ENCODE peak calls at places on chromosome 21, in ten cellular contexts. X, R, L, M, W, E, Y, K, S and D are unnamed samples.

GRCh38 chr21:32538147-32538792 is 47.1 kb downstream of the TCP10L start:
- DNase-seq in X (no peak), R (no peak), L (no peak), M (no peak), W (no peak), E (no peak), Y (no peak), K (no peak), S (no peak), D (peak; percentile 14)

GRCh38 chr21:39314155-39315027 is 959 bp upstream of the BRWD1 start:
- DNase-seq in X (peak; percentile 63), R (peak; percentile 31), L (peak; percentile 66), M (peak; percentile 58), W (peak; percentile 73), E (peak; percentile 50), Y (peak; percentile 59), K (peak; percentile 39), S (no peak), D (peak; percentile 71)

GRCh38 chr21:41316641-41317392 is at the start of gene FAM3B:
- DNase-seq in X (no peak), R (no peak), L (no peak), M (peak; percentile 55), W (peak; percentile 69), E (peak; percentile 47), Y (no peak), K (no peak), S (no peak), D (no peak)

GRCh38 chr21:32307706-32308105 is 9.1 kb downstream of the MRAP start:
- DNase-seq in X (peak; percentile 8), R (no peak), L (no peak), M (no peak), W (no peak), E (no peak), Y (no peak), K (no peak), S (no peak), D (no peak)

GRCh38 chr21:42833859-42834729 is 45.2 kb downstream of the WDR4 start:
- DNase-seq in X (peak; percentile 14), R (no peak), L (no peak), M (no peak), W (no peak), E (no peak), Y (no peak), K (no peak), S (no peak), D (no peak)

GRCh38 chr21:25639167-25639921 is at the start of gene JAM2:
- DNase-seq in X (peak; percentile 21), R (peak; percentile 39), L (peak; percentile 64), M (peak; percentile 48), W (peak; percentile 52), E (peak; percentile 33), Y (peak; percentile 79), K (peak; percentile 27), S (no peak), D (peak; percentile 29)

GRCh38 chr21:43913928-43914327 is 48.9 kb downstream of the AGPAT3 start:
- DNase-seq in X (no peak), R (no peak), L (no peak), M (no peak), W (no peak), E (no peak), Y (no peak), K (no peak), S (no peak), D (no peak)

GRCh38 chr21:42009018-42009830 is 936 bp downstream of the ZBTB21 start:
- DNase-seq in X (peak; percentile 56), R (peak; percentile 33), L (peak; percentile 76), M (peak; percentile 71), W (peak; percentile 80), E (peak; percentile 71), Y (peak; percentile 62), K (peak; percentile 12), S (no peak), D (peak; percentile 28)

GRCh38 chr21:41706678-41707077 is 60.2 kb downstream of the RIPK4 start:
- DNase-seq in X (peak; percentile 79), R (no peak), L (no peak), M (no peak), W (peak; percentile 87), E (peak; percentile 69), Y (no peak), K (no peak), S (no peak), D (no peak)

GRCh38 chr21:31911138-31911907 is 38.5 kb downstream of the HUNK start:
- DNase-seq in X (no peak), R (no peak), L (no peak), M (no peak), W (peak; percentile 39), E (no peak), Y (peak; percentile 46), K (no peak), S (no peak), D (no peak)

DNA sequence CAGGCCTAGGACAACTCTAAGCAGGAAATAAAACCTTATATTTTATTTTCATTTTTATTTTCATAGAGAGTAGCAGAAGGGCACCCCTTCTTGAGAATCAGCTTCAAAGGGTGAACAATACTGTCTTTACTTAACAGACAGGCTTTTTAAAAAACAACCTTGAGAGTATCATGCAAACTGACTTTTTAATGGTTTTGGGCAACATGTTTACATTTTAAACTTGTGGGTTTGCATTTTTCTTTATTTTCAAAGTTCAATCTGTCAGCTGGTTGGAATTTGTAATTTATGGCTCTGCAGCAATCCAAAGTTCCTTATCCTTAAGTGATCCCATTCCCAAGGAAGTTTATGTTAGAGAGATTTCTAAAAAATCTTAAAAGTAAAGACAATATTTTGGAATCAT is 392.3 kb upstream of the ADAMTS5 start:
- DNase-seq in X (no peak), R (no peak), L (no peak), M (no peak), W (no peak), E (no peak), Y (no peak), K (no peak), S (peak; percentile 20), D (no peak)
- H3K9me3 ChIP-seq in X (no peaks in the 10 kb centered on the region), R (no peaks in the 10 kb centered on the region), L (no peaks in the 10 kb centered on the region), M (no peaks in the 10 kb centered on the region), W (no peaks in the 10 kb centered on the region), E (no peaks in the 10 kb centered on the region), Y (no peaks in the 10 kb centered on the region), K (no peaks in the 10 kb centered on the region), S (no peaks in the 10 kb centered on the region), D (no peaks in the 10 kb centered on the region)

GRCh38 chr21:9738527-9738926 is 782.9 kb upstream of the TPTE start:
- DNase-seq in X (no peak), R (no peak), L (no peak), M (no peak), W (no peak), E (no peak), Y (no peak), K (no peak), S (no peak), D (no peak)
- H3K9me3 ChIP-seq in X (peaks cover 13% of the 10 kb centered on the region), R (peaks cover 44% of the 10 kb centered on the region), L (no peaks in the 10 kb centered on the region), M (peaks cover 5% of the 10 kb centered on the region), W (peaks cover 37% of the 10 kb centered on the region), E (peaks cover 21% of the 10 kb centered on the region), Y (peaks cover 6% of the 10 kb centered on the region), K (peaks cover 33% of the 10 kb centered on the region), S (peaks cover 60% of the 10 kb centered on the region), D (no peaks in the 10 kb centered on the region)

GRCh38 chr21:23014021-23014420 is 2015.8 kb downstream of the NCAM2 start:
- DNase-seq in X (no peak), R (no peak), L (no peak), M (no peak), W (no peak), E (no peak), Y (no peak), K (no peak), S (no peak), D (no peak)

GRCh38 chr21:23008803-23009202 is 2010.6 kb downstream of the NCAM2 start:
- DNase-seq in X (no peak), R (no peak), L (no peak), M (no peak), W (no peak), E (no peak), Y (peak; percentile 30), K (no peak), S (no peak), D (no peak)

GRCh38 chr21:23003951-23004350 is 2005.7 kb downstream of the NCAM2 start:
- DNase-seq in X (no peak), R (no peak), L (no peak), M (no peak), W (no peak), E (no peak), Y (no peak), K (no peak), S (no peak), D (no peak)

GRCh38 chr21:23009360-23009759 is 2011.2 kb downstream of the NCAM2 start:
- DNase-seq in X (no peak), R (no peak), L (no peak), M (no peak), W (no peak), E (no peak), Y (no peak), K (no peak), S (no peak), D (no peak)
- H3K9me3 ChIP-seq in X (no peaks in the 10 kb centered on the region), R (no peaks in the 10 kb centered on the region), L (no peaks in the 10 kb centered on the region), M (peaks cover 3% of the 10 kb centered on the region), W (no peaks in the 10 kb centered on the region), E (no peaks in the 10 kb centered on the region), Y (no peaks in the 10 kb centered on the region), K (no peaks in the 10 kb centered on the region), S (peaks cover 7% of the 10 kb centered on the region), D (no peaks in the 10 kb centered on the region)

GRCh38 chr21:45584786-45585185 is 42.5 kb upstream of the SLC19A1 start:
- DNase-seq in X (no peak), R (no peak), L (no peak), M (peak; percentile 38), W (no peak), E (no peak), Y (no peak), K (no peak), S (no peak), D (no peak)

GRCh38 chr21:45588086-45588825 is 46.0 kb upstream of the SLC19A1 start:
- DNase-seq in X (no peak), R (no peak), L (no peak), M (no peak), W (no peak), E (no peak), Y (no peak), K (no peak), S (no peak), D (no peak)

GRCh38 chr21:45588861-45589491 is 46.7 kb upstream of the SLC19A1 start:
- DNase-seq in X (no peak), R (no peak), L (no peak), M (no peak), W (no peak), E (no peak), Y (no peak), K (no peak), S (no peak), D (no peak)

GRCh38 chr21:45583831-45584509 is 41.7 kb upstream of the SLC19A1 start:
- DNase-seq in X (no peak), R (no peak), L (no peak), M (peak; percentile 14), W (no peak), E (peak; percentile 1), Y (no peak), K (no peak), S (no peak), D (no peak)

DNA sequence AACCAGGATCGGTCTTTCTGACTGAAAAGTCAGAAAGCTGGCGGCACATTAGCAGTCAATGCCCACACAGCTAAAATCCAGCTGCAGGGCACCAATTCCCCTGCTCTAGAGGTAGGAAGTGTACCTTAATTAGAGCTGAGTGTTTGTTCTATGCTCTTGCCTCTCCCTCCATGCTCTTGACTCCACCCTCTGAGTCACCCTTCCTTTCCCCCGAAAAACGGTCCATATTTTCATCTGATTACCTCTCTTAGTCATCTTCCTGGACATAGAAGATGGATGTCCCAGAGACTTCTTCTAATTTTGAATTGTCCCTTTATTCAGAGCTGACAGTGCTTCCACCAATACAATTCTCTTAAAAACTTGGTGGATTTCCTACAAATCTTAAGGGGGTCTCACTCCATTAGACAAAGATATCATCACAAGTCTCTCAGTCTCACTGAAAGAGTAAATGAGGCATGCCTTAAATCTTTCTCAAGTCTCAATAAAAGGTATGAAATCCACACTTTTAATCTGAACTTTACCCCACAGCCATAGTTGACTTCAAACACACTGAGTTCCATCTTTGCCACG is 44.1 kb upstream of the SLC19A1 start:
- DNase-seq in X (no peak), R (no peak), L (no peak), M (no peak), W (no peak), E (no peak), Y (no peak), K (no peak), S (no peak), D (no peak)
- H3K9me3 ChIP-seq in X (no peaks in the 10 kb centered on the region), R (peaks cover 49% of the 10 kb centered on the region), L (peaks cover 25% of the 10 kb centered on the region), M (peaks cover 18% of the 10 kb centered on the region), W (peaks cover 3% of the 10 kb centered on the region), E (peaks cover 13% of the 10 kb centered on the region), Y (peaks cover 4% of the 10 kb centered on the region), K (peaks cover 15% of the 10 kb centered on the region), S (peaks cover 37% of the 10 kb centered on the region), D (peaks cover 13% of the 10 kb centered on the region)